ENCODE peak calls at places on chromosomes 4 and X, in five cellular contexts. R is endothelial cell of umbilical vein, K is K562, H is HepG2, B is GM12878. U is an unnamed sample.

GRCh38 chr4:38315296-38315695 is 348.7 kb upstream of the KLF3 start:
- DNase-seq in R (no peak), K (no peak), H (no peak), B (no peak), U (no peak)

GRCh38 chrX:153318811-153319210 is 2.8 kb downstream of the PNMA6F start:
- DNase-seq in R (no peak), K (no peak), H (no peak), B (no peak), U (no peak)

GRCh38 chrX:74550295-74550802 is 64.1 kb downstream of the RLIM start:
- DNase-seq in R (peak), K (peak), H (peak), B (peak), U (peak)

GRCh38 chr4:80963051-80963450 is 67.5 kb upstream of the BMP3 start:
- DNase-seq in R (no peak), K (no peak), H (no peak), B (no peak), U (peak)

GRCh38 chrX:13646154-13646549 is 6.8 kb upstream of the TCEANC start:
- DNase-seq in R (peak), K (peak), H (peak), B (no peak), U (peak)

GRCh38 chrX:82945332-82945731 is 562.8 kb upstream of the POU3F4 start:
- DNase-seq in R (no peak), K (no peak), H (no peak), B (no peak), U (no peak)

GRCh38 chrX:105314468-105314867 is 94.0 kb upstream of the TEX13A start:
- DNase-seq in R (peak), K (no peak), H (no peak), B (no peak), U (peak)

GRCh38 chr4:20252656-20253271 is 1.1 kb downstream of the SLIT2 start:
- DNase-seq in R (peak), K (no peak), H (no peak), B (no peak), U (no peak)

GRCh38 chrX:12239356-12240082 is 101.2 kb downstream of the FRMPD4 start:
- DNase-seq in R (no peak), K (no peak), H (no peak), B (no peak), U (no peak)

GRCh38 chr4:168631241-168632151 is 134.6 kb downstream of the PALLD start:
- DNase-seq in R (peak), K (no peak), H (no peak), B (no peak), U (peak)

GRCh38 chr4:153028535-153028934 is 92.4 kb downstream of the FHDC1 start:
- DNase-seq in R (no peak), K (no peak), H (no peak), B (no peak), U (no peak)

GRCh38 chr4:109046549-109047171 is 255.8 kb downstream of the COL25A1 start:
- DNase-seq in R (peak), K (peak), H (peak), B (no peak), U (no peak)

GRCh38 chr4:165844151-165844550 is 28.9 kb upstream of the TLL1 start:
- DNase-seq in R (peak), K (no peak), H (no peak), B (no peak), U (no peak)

GRCh38 chr4:10175626-10176025 is 59.0 kb upstream of the WDR1 start:
- DNase-seq in R (no peak), K (no peak), H (no peak), B (no peak), U (no peak)

GRCh38 chr4:10173754-10174749 is 57.5 kb upstream of the WDR1 start:
- DNase-seq in R (no peak), K (no peak), H (no peak), B (no peak), U (no peak)

GRCh38 chr4:10171055-10171454 is 54.5 kb upstream of the WDR1 start:
- DNase-seq in R (no peak), K (peak), H (no peak), B (no peak), U (no peak)

GRCh38 chr4:10172278-10173038 is 55.9 kb upstream of the WDR1 start:
- DNase-seq in R (peak), K (peak), H (no peak), B (no peak), U (no peak)

GRCh38 chr4:10173039-10173753 is 56.6 kb upstream of the WDR1 start:
- DNase-seq in R (peak), K (peak), H (no peak), B (no peak), U (no peak)
- TF ChIP-seq MYC in R (no peak), K (no peak), H (no peak), B (no peak), U (no peak)

GRCh38 chr4:40514409-40515025 is 115.1 kb downstream of the RBM47 start:
- DNase-seq in R (no peak), K (peak), H (peak), B (no peak), U (peak)
- H3K27ac ChIP-seq in R (no peak), K (peak), H (no peak), B (peak), U (peak)

DNA sequence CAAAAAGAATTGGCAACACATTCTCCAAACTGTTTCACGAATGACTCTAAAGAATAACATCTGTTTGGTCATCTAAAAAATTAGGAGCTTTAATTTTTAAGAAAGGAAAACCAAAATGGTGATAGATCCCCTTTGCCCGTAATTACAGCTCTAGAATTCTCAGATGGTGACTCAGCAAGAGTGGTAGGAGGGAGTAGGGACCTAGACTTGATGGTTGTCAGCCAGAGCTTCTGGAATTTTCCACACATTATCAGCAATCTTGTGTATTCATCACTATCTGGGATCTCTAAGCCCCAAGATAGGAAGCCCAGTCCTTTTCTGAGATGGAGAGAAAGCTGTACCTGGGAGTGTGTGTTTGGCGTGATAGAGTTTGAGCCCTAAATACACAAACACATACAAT is 103.9 kb upstream of the RAB40AL start:
- DNase-seq in R (no peak), K (no peak), H (no peak), B (no peak), U (peak)
- TF ChIP-seq MYC in R (no peak), K (no peak), H (no peak), B (no peak), U (no peak)

GRCh38 chrX:20270557-20270880 is 3.8 kb upstream of the RPS6KA3 start:
- DNase-seq in R (no peak), K (no peak), H (peak), B (no peak), U (no peak)
- H3K27ac ChIP-seq in R (no peak), K (no peak), H (peak), B (no peak), U (no peak)

GRCh38 chrX:119693032-119693995 is at the start of gene SEPTIN6:
- DNase-seq in R (peak), K (peak), H (peak), B (no peak), U (peak)

GRCh38 chrX:119693996-119694451 is 1.1 kb upstream of the SEPTIN6 start:
- DNase-seq in R (no peak), K (no peak), H (no peak), B (no peak), U (no peak)

GRCh38 chrX:119694601-119695534 is 1.9 kb upstream of the SEPTIN6 start:
- DNase-seq in R (no peak), K (no peak), H (peak), B (no peak), U (peak)

GRCh38 chrX:119690921-119691716 is 1.8 kb downstream of the SEPTIN6 start:
- DNase-seq in R (no peak), K (peak), H (no peak), B (no peak), U (no peak)

GRCh38 chrX:119692241-119693031 is 532 bp downstream of the SEPTIN6 start:
- DNase-seq in R (peak), K (peak), H (no peak), B (no peak), U (peak)
- TF ChIP-seq MYC in R (no peak), K (peak), H (no peak), B (no peak), U (no peak)

DNA sequence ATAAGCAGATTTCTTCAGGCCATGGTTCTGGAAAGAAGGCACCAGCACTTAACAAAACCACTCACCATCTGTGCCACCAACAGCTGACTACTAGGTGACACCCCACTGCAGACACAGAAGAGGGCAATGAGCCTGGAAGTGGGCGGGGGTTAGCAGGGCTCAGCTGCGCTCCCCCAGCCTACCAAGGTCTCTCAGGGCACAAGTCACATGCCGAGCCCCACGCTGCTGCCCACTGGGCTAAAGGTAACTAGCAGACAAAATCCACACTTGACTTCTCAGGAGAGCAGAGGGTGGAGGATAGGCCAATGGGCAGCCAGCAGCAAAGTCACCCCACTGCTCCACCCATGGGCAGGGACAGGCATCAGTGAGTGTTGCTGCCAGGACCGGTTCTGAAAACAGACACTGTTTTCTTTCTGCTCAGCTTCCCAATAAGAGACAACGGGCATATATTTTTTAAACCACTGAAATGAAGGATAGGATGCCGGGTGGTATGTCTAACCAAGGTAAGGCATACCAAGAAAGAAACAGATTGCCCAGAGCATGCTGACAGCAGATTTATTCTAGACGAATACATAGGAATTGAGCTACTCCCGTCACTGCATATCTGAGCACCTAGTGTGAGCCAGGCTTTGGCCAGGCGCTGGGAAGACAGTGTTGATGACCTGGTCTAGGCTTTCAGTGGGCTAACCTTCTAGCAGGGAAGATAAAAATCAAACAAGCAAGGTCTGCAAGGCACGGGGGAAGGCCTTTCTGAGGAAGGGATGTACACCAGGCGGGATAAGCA is 20.1 kb downstream of the ACSL1 start:
- DNase-seq in R (no peak), K (no peak), H (no peak), B (no peak), U (no peak)
- H3K27ac ChIP-seq in R (no peak), K (no peak), H (no peak), B (no peak), U (peak)

GRCh38 chr4:1414831-1415680 is 8.8 kb upstream of the NKX1-1 start:
- DNase-seq in R (no peak), K (peak), H (no peak), B (no peak), U (no peak)

GRCh38 chr4:1412376-1413220 is 6.4 kb upstream of the NKX1-1 start:
- DNase-seq in R (no peak), K (no peak), H (no peak), B (no peak), U (no peak)

GRCh38 chr4:1411436-1412375 is 5.5 kb upstream of the NKX1-1 start:
- DNase-seq in R (no peak), K (no peak), H (no peak), B (no peak), U (no peak)

GRCh38 chr4:1413687-1414479 is 7.6 kb upstream of the NKX1-1 start:
- DNase-seq in R (no peak), K (no peak), H (no peak), B (no peak), U (no peak)

DNA sequence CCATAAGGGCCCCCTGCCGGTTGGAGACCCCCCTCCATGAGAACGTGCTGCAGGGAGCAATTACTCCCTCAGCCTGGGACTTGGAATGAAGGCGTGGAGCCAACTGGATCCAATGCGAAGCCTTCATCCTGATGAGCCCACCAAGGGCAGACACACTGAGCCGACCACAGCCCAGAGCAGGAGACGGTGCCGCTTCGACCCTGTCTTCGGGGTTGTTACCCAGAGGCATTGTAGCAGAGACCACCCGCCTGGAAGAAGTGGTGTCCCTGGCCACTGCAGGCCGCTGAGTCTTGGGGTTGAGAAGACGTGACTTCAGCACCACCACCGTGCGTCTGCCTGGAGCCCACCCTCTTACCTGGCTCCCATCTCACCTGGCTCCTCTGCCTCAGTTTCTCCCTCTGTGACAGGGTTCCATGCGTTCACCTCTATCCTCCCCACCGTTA is 7.0 kb upstream of the NKX1-1 start:
- DNase-seq in R (no peak), K (no peak), H (no peak), B (no peak), U (no peak)
- TF ChIP-seq MYC in R (no peak), K (no peak), H (no peak), B (no peak), U (no peak)

DNA sequence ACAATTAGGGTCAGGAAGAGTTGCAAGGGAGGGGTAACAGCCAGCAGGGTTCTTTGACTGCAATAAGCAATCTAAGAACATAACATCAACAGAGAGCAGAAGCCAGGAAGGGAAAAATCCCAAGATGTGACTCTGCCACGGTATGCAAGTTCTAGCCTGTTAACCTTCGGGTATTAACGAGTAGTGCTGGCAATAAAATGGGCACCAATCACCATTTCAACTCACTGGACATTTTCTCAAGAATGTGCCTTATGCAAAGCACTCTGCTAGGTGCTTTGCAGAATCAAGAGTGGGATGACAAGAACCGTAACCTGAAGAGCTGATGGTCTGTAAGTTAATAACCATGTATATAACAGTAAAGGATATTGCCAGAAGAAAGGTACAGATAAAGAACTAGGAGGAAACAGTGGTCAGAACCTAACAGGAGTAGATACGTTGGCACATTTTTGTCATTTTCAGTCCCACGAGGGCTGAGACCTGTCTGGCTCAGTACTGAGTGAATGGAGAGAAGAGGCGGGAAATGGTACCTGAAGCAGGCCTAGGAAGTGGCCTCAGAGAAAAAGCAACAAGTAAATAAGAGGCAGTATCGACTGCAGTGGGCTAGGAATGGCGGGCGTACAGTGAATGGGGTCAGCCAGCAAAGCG is 2.7 kb downstream of the ELOVL6 start:
- DNase-seq in R (peak), K (peak), H (no peak), B (no peak), U (peak)
- H3K27ac ChIP-seq in R (peak), K (peak), H (peak), B (peak), U (peak)

U was measured in A549.